ENCODE peak calls at places on chromosomes 7 and 10, in seven cellular contexts. W, B, N, P, M, X and R are unnamed samples.

GRCh38 chr10:124997791-124998623 is 56.1 kb downstream of the ZRANB1 start:
- DNase-seq in W (peak), B (no peak), N (no peak), P (no peak), M (no peak), X (no peak), R (no peak)

GRCh38 chr10:63636812-63637211 is 115.6 kb downstream of the REEP3 start:
- DNase-seq in W (no peak), B (no peak), N (no peak), P (no peak), M (no peak), X (no peak), R (no peak)

GRCh38 chr10:70672165-70672992 is at the start of gene ADAMTS14:
- DNase-seq in W (no peak), B (peak), N (peak), P (no peak), M (peak), X (no peak), R (no peak)

GRCh38 chr10:122441961-122442360 is 12.5 kb upstream of the ARMS2 start:
- DNase-seq in W (no peak), B (no peak), N (peak), P (peak), M (peak), X (no peak), R (no peak)

GRCh38 chr10:129853236-129853946 is 110.7 kb downstream of the EBF3 start:
- DNase-seq in W (no peak), B (no peak), N (peak), P (peak), M (peak), X (no peak), R (peak)

GRCh38 chr7:964401-965231 is 10.1 kb upstream of the ADAP1 start:
- DNase-seq in W (peak), B (no peak), N (peak), P (no peak), M (peak), X (peak), R (peak)

GRCh38 chr7:98000356-98000755 is 10.4 kb upstream of the OCM2 start:
- DNase-seq in W (no peak), B (no peak), N (no peak), P (no peak), M (no peak), X (no peak), R (no peak)

GRCh38 chr7:38229386-38229785 is 44.0 kb downstream of the TARP start:
- DNase-seq in W (no peak), B (no peak), N (peak), P (no peak), M (peak), X (no peak), R (no peak)

GRCh38 chr7:96120856-96121255 is 201.0 kb downstream of the SLC25A13 start:
- DNase-seq in W (no peak), B (no peak), N (peak), P (peak), M (no peak), X (no peak), R (no peak)

GRCh38 chr10:79416578-79417255 is 28.7 kb downstream of the ZCCHC24 start:
- DNase-seq in W (no peak), B (no peak), N (no peak), P (no peak), M (no peak), X (no peak), R (no peak)

GRCh38 chr10:21516270-21517131 is 9.0 kb downstream of the SKIDA1 start:
- DNase-seq in W (peak), B (peak), N (peak), P (peak), M (peak), X (peak), R (peak)

GRCh38 chr10:68362590-68362989 is 29.9 kb upstream of the PBLD start:
- DNase-seq in W (no peak), B (no peak), N (no peak), P (no peak), M (no peak), X (peak), R (no peak)

GRCh38 chr10:1156616-1156886 is 100.4 kb downstream of the WDR37 start:
- DNase-seq in W (no peak), B (no peak), N (no peak), P (no peak), M (no peak), X (no peak), R (no peak)

GRCh38 chr7:50632561-50633413 is 67.6 kb upstream of the DDC start:
- DNase-seq in W (peak), B (peak), N (peak), P (peak), M (peak), X (peak), R (peak)

GRCh38 chr10:47438857-47439474 is 44.9 kb downstream of the ANXA8 start:
- DNase-seq in W (no peak), B (peak), N (peak), P (peak), M (peak), X (peak), R (peak)